ENCODE peak calls at places on chromosomes 2 and 18, in seven cellular contexts. T, C, Q, I, Y, F and B are unnamed samples.

GRCh38 chr2:29033656-29034055 is 40.7 kb downstream of the PCARE start:
- DNase-seq in T (no peak), C (no peak), Q (no peak), I (peak), Y (no peak), F (no peak), B (no peak)

GRCh38 chr2:63192889-63193778 is 142.5 kb downstream of the OTX1 start:
- DNase-seq in T (no peak), C (no peak), Q (no peak), I (peak), Y (no peak), F (no peak), B (no peak)

GRCh38 chr2:146321175-146321574 is 1523.7 kb upstream of the ACVR2A start:
- DNase-seq in T (no peak), C (no peak), Q (peak), I (no peak), Y (no peak), F (no peak), B (no peak)

GRCh38 chr2:57796527-57796926 is 250.1 kb upstream of the VRK2 start:
- DNase-seq in T (no peak), C (no peak), Q (no peak), I (no peak), Y (no peak), F (no peak), B (no peak)

GRCh38 chr2:237306787-237307170 is 107.2 kb downstream of the COL6A3 start:
- DNase-seq in T (no peak), C (no peak), Q (no peak), I (no peak), Y (no peak), F (no peak), B (no peak)

GRCh38 chr2:58427572-58428285 is 186.6 kb upstream of the FANCL start:
- DNase-seq in T (peak), C (peak), Q (no peak), I (peak), Y (no peak), F (no peak), B (no peak)

GRCh38 chr2:137173514-137173913 is 408.2 kb downstream of the THSD7B start:
- DNase-seq in T (no peak), C (no peak), Q (no peak), I (peak), Y (no peak), F (no peak), B (no peak)

GRCh38 chr2:176892818-176893217 is 319.8 kb upstream of the HNRNPA3 start:
- DNase-seq in T (no peak), C (no peak), Q (no peak), I (no peak), Y (no peak), F (no peak), B (no peak)

GRCh38 chr2:60488291-60488690 is 65.2 kb downstream of the BCL11A start:
- DNase-seq in T (no peak), C (no peak), Q (no peak), I (no peak), Y (no peak), F (no peak), B (no peak)

GRCh38 chr2:163469561-163469962 is 266.2 kb downstream of the FIGN start:
- DNase-seq in T (no peak), C (peak), Q (no peak), I (no peak), Y (no peak), F (no peak), B (no peak)

GRCh38 chr18:50737127-50737526 is 82.7 kb downstream of the MRO start:
- DNase-seq in T (no peak), C (no peak), Q (no peak), I (no peak), Y (no peak), F (no peak), B (no peak)

GRCh38 chr18:48161201-48161910 is 230.9 kb upstream of the SMAD2 start:
- DNase-seq in T (peak), C (peak), Q (peak), I (peak), Y (peak), F (peak), B (peak)

GRCh38 chr18:68083131-68083530 is 566.6 kb upstream of the DSEL start:
- DNase-seq in T (no peak), C (no peak), Q (no peak), I (no peak), Y (no peak), F (no peak), B (no peak)

GRCh38 chr18:74194691-74195090 is 46.4 kb downstream of the TIMM21 start:
- DNase-seq in T (no peak), C (no peak), Q (no peak), I (no peak), Y (no peak), F (no peak), B (no peak)

GRCh38 chr2:111670776-111671175 is 213.2 kb downstream of the ANAPC1 start:
- DNase-seq in T (no peak), C (no peak), Q (no peak), I (no peak), Y (no peak), F (no peak), B (no peak)

GRCh38 chr2:182066439-182067061 is 80.9 kb downstream of the PPP1R1C start:
- DNase-seq in T (no peak), C (no peak), Q (no peak), I (no peak), Y (no peak), F (no peak), B (no peak)

GRCh38 chr2:33265584-33266338 is 210.7 kb upstream of the RASGRP3 start:
- DNase-seq in T (no peak), C (no peak), Q (no peak), I (peak), Y (no peak), F (no peak), B (no peak)

GRCh38 chr18:45547910-45548309 is 67.4 kb upstream of the SLC14A2 start:
- DNase-seq in T (no peak), C (no peak), Q (no peak), I (no peak), Y (no peak), F (no peak), B (no peak)

GRCh38 chr2:55175254-55176093 is 56.6 kb downstream of the CLHC1 start:
- DNase-seq in T (no peak), C (no peak), Q (no peak), I (peak), Y (no peak), F (no peak), B (no peak)

GRCh38 chr2:212548459-212548815 is 9.8 kb upstream of the ERBB4 start:
- DNase-seq in T (no peak), C (no peak), Q (peak), I (peak), Y (no peak), F (no peak), B (no peak)

GRCh38 chr2:198314559-198315153 is 510.3 kb downstream of the PLCL1 start:
- DNase-seq in T (no peak), C (no peak), Q (peak), I (peak), Y (no peak), F (no peak), B (no peak)

GRCh38 chr18:61865466-61866165 is 27.2 kb downstream of the RNF152 start:
- DNase-seq in T (no peak), C (no peak), Q (no peak), I (no peak), Y (no peak), F (no peak), B (no peak)

GRCh38 chr2:105640241-105640640 is 104.5 kb upstream of the NCK2 start:
- DNase-seq in T (no peak), C (no peak), Q (no peak), I (no peak), Y (no peak), F (no peak), B (no peak)

GRCh38 chr2:150811259-150811912 is 323.9 kb upstream of the RND3 start:
- DNase-seq in T (no peak), C (no peak), Q (no peak), I (no peak), Y (no peak), F (no peak), B (no peak)

GRCh38 chr2:45857848-45858520 is 206.5 kb downstream of the PRKCE start:
- DNase-seq in T (peak), C (no peak), Q (no peak), I (no peak), Y (no peak), F (no peak), B (no peak)

GRCh38 chr2:102048465-102048864 is 56.7 kb downstream of the IL1R2 start:
- DNase-seq in T (peak), C (no peak), Q (peak), I (no peak), Y (peak), F (peak), B (peak)

GRCh38 chr2:11842324-11842723 is 95.9 kb downstream of the LPIN1 start:
- DNase-seq in T (peak), C (no peak), Q (no peak), I (no peak), Y (no peak), F (no peak), B (no peak)

GRCh38 chr2:239161711-239162140 is 239.1 kb downstream of the HDAC4 start:
- DNase-seq in T (no peak), C (no peak), Q (no peak), I (no peak), Y (peak), F (no peak), B (peak)

GRCh38 chr2:128644745-128645256 is 326.1 kb upstream of the HS6ST1 start:
- DNase-seq in T (peak), C (peak), Q (no peak), I (no peak), Y (peak), F (no peak), B (peak)

GRCh38 chr2:80256396-80257167 is 48.0 kb downstream of the LRRTM1 start:
- DNase-seq in T (no peak), C (no peak), Q (no peak), I (peak), Y (no peak), F (no peak), B (no peak)

GRCh38 chr2:219155054-219155644 is 5.5 kb downstream of the NHEJ1 start:
- DNase-seq in T (peak), C (no peak), Q (peak), I (peak), Y (no peak), F (peak), B (no peak)

GRCh38 chr2:165803123-165803760 is 9.2 kb upstream of the GALNT3 start:
- DNase-seq in T (no peak), C (no peak), Q (no peak), I (no peak), Y (no peak), F (peak), B (no peak)

GRCh38 chr2:164146478-164146877 is 410.7 kb upstream of the FIGN start:
- DNase-seq in T (no peak), C (no peak), Q (no peak), I (no peak), Y (no peak), F (no peak), B (no peak)

GRCh38 chr2:227848146-227848545 is 23.3 kb upstream of the DAW1 start:
- DNase-seq in T (no peak), C (no peak), Q (no peak), I (no peak), Y (no peak), F (no peak), B (no peak)

GRCh38 chr2:134845719-134846118 is 7.3 kb downstream of the ACMSD start:
- DNase-seq in T (no peak), C (no peak), Q (no peak), I (no peak), Y (no peak), F (no peak), B (no peak)

GRCh38 chr2:235414422-235414821 is 79.4 kb upstream of the AGAP1 start:
- DNase-seq in T (peak), C (no peak), Q (no peak), I (no peak), Y (no peak), F (no peak), B (no peak)

GRCh38 chr2:74529357-74530238 is at the start of the genes AUP1 and HTRA2:
- DNase-seq in T (peak), C (peak), Q (peak), I (peak), Y (peak), F (peak), B (peak)
- TF ChIP-seq EP300 in T (no peak), C (peak), Q (peak), I (no peak), Y (no peak), F (peak), B (no peak)

GRCh38 chr2:233085037-233085838 is 25.1 kb downstream of the INPP5D start:
- DNase-seq in T (no peak), C (no peak), Q (no peak), I (no peak), Y (peak), F (no peak), B (no peak)

GRCh38 chr2:233085839-233086150 is 25.7 kb downstream of the INPP5D start:
- DNase-seq in T (no peak), C (no peak), Q (no peak), I (no peak), Y (no peak), F (no peak), B (peak)

GRCh38 chr2:233083782-233084181 is 23.6 kb downstream of the INPP5D start:
- DNase-seq in T (no peak), C (no peak), Q (no peak), I (no peak), Y (no peak), F (no peak), B (no peak)

GRCh38 chr2:233082934-233083755 is 23.0 kb downstream of the INPP5D start:
- DNase-seq in T (no peak), C (no peak), Q (no peak), I (no peak), Y (peak), F (no peak), B (no peak)

GRCh38 chr2:233084488-233084887 is 24.3 kb downstream of the INPP5D start:
- DNase-seq in T (peak), C (no peak), Q (peak), I (no peak), Y (peak), F (peak), B (no peak)
- TF ChIP-seq POLR2A in T (no peak), C (no peak), Q (peak), I (no peak), Y (no peak), F (no peak), B (no peak)

DNA sequence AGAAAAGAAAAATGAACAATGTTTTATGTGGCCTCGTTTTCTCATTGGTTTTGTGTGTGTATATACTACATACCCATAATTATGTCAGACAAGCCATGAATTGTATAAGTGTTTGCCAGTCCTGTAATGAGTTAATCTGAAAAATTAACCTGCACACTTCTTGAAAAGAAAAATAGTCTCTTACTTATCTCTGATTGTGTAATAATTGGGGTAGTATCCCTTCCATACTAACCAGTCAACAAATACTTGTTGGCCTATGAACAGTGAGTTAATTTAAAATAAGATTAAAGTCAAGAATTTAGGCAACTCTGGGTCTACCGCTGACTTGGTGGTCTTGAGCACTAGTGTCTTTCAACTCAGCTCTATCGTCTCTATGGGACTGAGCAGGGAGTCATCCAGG is 48.8 kb downstream of the ACVR1 start:
- DNase-seq in T (no peak), C (no peak), Q (no peak), I (no peak), Y (no peak), F (no peak), B (no peak)
- TF ChIP-seq EP300 in T (no peak), C (no peak), Q (no peak), I (no peak), Y (no peak), F (no peak), B (no peak)

GRCh38 chr2:1830936-1831616 is 86.8 kb upstream of the PXDN start:
- DNase-seq in T (no peak), C (no peak), Q (no peak), I (no peak), Y (no peak), F (no peak), B (no peak)

GRCh38 chr2:1833726-1834125 is 89.4 kb upstream of the PXDN start:
- DNase-seq in T (no peak), C (no peak), Q (no peak), I (no peak), Y (no peak), F (no peak), B (no peak)

GRCh38 chr2:1829831-1830230 is 85.5 kb upstream of the PXDN start:
- DNase-seq in T (no peak), C (no peak), Q (no peak), I (no peak), Y (no peak), F (no peak), B (no peak)

GRCh38 chr2:1833046-1833445 is 88.7 kb upstream of the PXDN start:
- DNase-seq in T (no peak), C (no peak), Q (no peak), I (no peak), Y (no peak), F (no peak), B (peak)

DNA sequence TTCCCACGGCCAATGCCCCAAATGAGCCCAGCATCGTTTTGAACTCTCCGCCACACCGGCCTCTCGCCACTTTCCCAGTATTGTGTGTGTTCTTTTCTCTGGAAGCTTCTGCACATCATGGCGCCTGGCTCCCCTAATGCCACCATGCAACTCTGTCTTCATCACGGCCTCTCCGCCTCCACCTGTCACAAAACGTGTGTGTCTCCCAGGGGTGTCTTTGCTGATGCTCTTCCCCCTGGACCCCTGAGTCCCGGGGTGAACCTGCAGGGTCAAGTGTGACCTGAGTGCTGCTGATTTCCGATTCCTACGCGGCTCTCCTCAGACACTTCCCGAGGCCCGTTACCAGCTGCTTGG is 87.3 kb upstream of the PXDN start:
- DNase-seq in T (no peak), C (no peak), Q (no peak), I (no peak), Y (no peak), F (no peak), B (no peak)
- TF ChIP-seq POLR2A in T (no peak), C (no peak), Q (no peak), I (no peak), Y (no peak), F (no peak), B (no peak)

GRCh38 chr2:65256088-65256487 is 28.5 kb downstream of the ACTR2 start:
- DNase-seq in T (no peak), C (no peak), Q (no peak), I (no peak), Y (no peak), F (no peak), B (no peak)

GRCh38 chr2:65263257-65263656 is 35.6 kb downstream of the ACTR2 start:
- DNase-seq in T (no peak), C (no peak), Q (no peak), I (no peak), Y (no peak), F (no peak), B (no peak)

GRCh38 chr2:65265090-65266045 is 37.7 kb downstream of the ACTR2 start:
- DNase-seq in T (no peak), C (no peak), Q (peak), I (peak), Y (no peak), F (no peak), B (no peak)

GRCh38 chr2:65267008-65267407 is 39.4 kb downstream of the ACTR2 start:
- DNase-seq in T (no peak), C (no peak), Q (no peak), I (no peak), Y (no peak), F (no peak), B (no peak)

DNA sequence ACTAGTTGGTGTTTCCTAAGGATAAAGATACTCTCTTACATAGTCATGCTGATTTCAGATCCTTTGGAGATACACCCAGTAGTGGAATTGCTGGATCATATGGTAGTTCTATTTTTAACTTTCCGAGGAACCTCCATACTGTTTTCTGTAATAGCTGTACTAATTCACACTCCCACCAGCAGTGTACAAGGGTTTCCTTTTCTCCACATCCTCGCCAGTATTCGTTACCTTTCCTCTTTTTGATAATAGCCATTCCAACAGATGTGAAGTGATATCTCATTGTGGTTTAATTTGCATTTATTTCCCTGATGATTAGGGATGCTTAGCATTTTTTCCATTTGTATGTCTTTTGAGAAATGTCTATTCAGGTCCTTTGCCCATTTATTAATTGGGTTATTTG is 34.0 kb downstream of the ACTR2 start:
- DNase-seq in T (no peak), C (no peak), Q (no peak), I (no peak), Y (no peak), F (no peak), B (no peak)
- TF ChIP-seq EP300 in T (no peak), C (no peak), Q (no peak), I (no peak), Y (no peak), F (no peak), B (no peak)